ENCODE peak calls at places on chromosomes 11 and 22, in eight cellular contexts. A is stimulated activated CD4-positive, alpha-beta T cell treated with anti-CD3 and anti-CD28 coated beads, Interleukin-1b, Interleukin-23, amount 100 ng/mL, for 24 hours; Z is fibroblast of mammary gland; L is NCI-H1092 treated with DMSO at 0.1 percent for 48 hours; B is Caki2; I is ovary; R is NCI-H748 treated with DMSO at 0.1 percent for 48 hours; M is trophoblast cell. X is an unnamed sample.

GRCh38 chr11:13216019-13217006 is 61.3 kb upstream of the BMAL1 start:
- DNase-seq in Z (peak), I (no peak), A (peak), L (no peak), M (peak), R (no peak), B (peak), X (no peak)

GRCh38 chr11:67539588-67539987 is 16.3 kb upstream of the CABP2 start:
- DNase-seq in Z (no peak), M (no peak), A (no peak), I (no peak), B (no peak), L (no peak), R (no peak), X (no peak)

GRCh38 chr11:102971766-102972165 is 16.2 kb upstream of the MMP13 start:
- DNase-seq in M (no peak), A (no peak), I (no peak), R (no peak), Z (peak), L (no peak), B (no peak), X (no peak)

GRCh38 chr22:50544746-50545253 is 899 bp upstream of the KLHDC7B start:
- DNase-seq in L (no peak), I (no peak), R (no peak), A (no peak), Z (no peak), M (no peak), B (no peak), X (no peak)

GRCh38 chr11:82718307-82718706 is 15.4 kb downstream of the FAM181B start:
- DNase-seq in I (no peak), M (no peak), R (peak), A (no peak), L (peak), B (peak), Z (peak), X (peak)

GRCh38 chr11:86473991-86474833 is 99.5 kb downstream of the CCDC81 start:
- DNase-seq in B (no peak), M (no peak), L (no peak), A (no peak), I (no peak), Z (peak), R (no peak), X (no peak)

GRCh38 chr11:8371516-8371884 is 107.8 kb upstream of the LMO1 start:
- DNase-seq in R (no peak), A (no peak), Z (no peak), B (no peak), M (no peak), L (no peak), I (no peak), X (no peak)

GRCh38 chr11:617912-618682 is 2.3 kb upstream of the IRF7 start:
- DNase-seq in R (no peak), A (no peak), B (no peak), M (no peak), Z (no peak), L (no peak), I (peak), X (no peak)

GRCh38 chr11:17412488-17413180 is 24.2 kb upstream of the KCNJ11 start:
- DNase-seq in M (no peak), R (peak), A (no peak), Z (no peak), L (peak), B (no peak), I (no peak), X (no peak)

GRCh38 chr22:19019029-19019678 is 83.1 kb upstream of the PRODH start:
- DNase-seq in M (no peak), L (no peak), Z (no peak), B (no peak), I (no peak), A (no peak), R (no peak), X (no peak)

GRCh38 chr11:134120921-134121526 is 52.2 kb downstream of the JAM3 start:
- DNase-seq in B (no peak), M (no peak), Z (peak), I (peak), L (no peak), A (no peak), R (no peak), X (no peak)

GRCh38 chr11:134498326-134499139 is 86.5 kb upstream of the B3GAT1 start:
- DNase-seq in R (no peak), M (no peak), I (no peak), A (no peak), B (no peak), Z (no peak), L (peak), X (no peak)

GRCh38 chr11:44849424-44849823 is 101.3 kb downstream of the TP53I11 start:
- DNase-seq in I (no peak), Z (no peak), M (no peak), R (no peak), L (no peak), A (no peak), B (no peak), X (no peak)

GRCh38 chr11:69942333-69942820 is 123.2 kb upstream of the FGF3 start:
- DNase-seq in A (no peak), M (no peak), R (no peak), L (no peak), I (no peak), Z (no peak), B (no peak), X (no peak)

GRCh38 chr11:62088331-62088933 is 35.4 kb upstream of the INCENP start:
- DNase-seq in L (no peak), I (no peak), B (peak), M (no peak), R (no peak), A (no peak), Z (no peak), X (no peak)

GRCh38 chr11:4105916-4106315 is 11.3 kb downstream of the RRM1 start:
- DNase-seq in I (no peak), B (no peak), A (no peak), Z (no peak), M (no peak), R (no peak), L (no peak), X (no peak)

GRCh38 chr11:130359419-130359818 is 44.7 kb upstream of the ZBTB44 start:
- DNase-seq in M (no peak), I (no peak), A (no peak), R (no peak), Z (no peak), B (no peak), L (no peak), X (no peak)

GRCh38 chr22:26599505-26599904 is 9.6 kb upstream of the TPST2 start:
- DNase-seq in Z (no peak), A (no peak), I (no peak), M (no peak), B (no peak), L (no peak), R (no peak), X (no peak)

GRCh38 chr11:17753641-17754040 is 19.1 kb downstream of the KCNC1 start:
- DNase-seq in I (no peak), M (no peak), Z (no peak), A (no peak), L (no peak), R (no peak), B (no peak), X (no peak)

GRCh38 chr22:23359583-23360123 is 179.3 kb downstream of the BCR start:
- DNase-seq in Z (no peak), A (no peak), R (no peak), B (no peak), I (no peak), L (no peak), M (no peak), X (no peak)

GRCh38 chr11:64472593-64473455 is 113.9 kb downstream of the RPS6KA4 start:
- DNase-seq in Z (peak), B (no peak), M (no peak), L (no peak), I (no peak), R (no peak), A (no peak), X (peak)

GRCh38 chr11:133982151-133982550 is 25.4 kb upstream of the IGSF9B start:
- DNase-seq in B (no peak), I (no peak), M (no peak), R (no peak), L (no peak), Z (no peak), A (no peak), X (no peak)

GRCh38 chr22:35894937-35895708 is 133.5 kb downstream of the RBFOX2 start:
- DNase-seq in I (no peak), M (peak), A (no peak), L (no peak), B (peak), Z (peak), R (no peak), X (no peak)

GRCh38 chr22:18095101-18095805 is 15.4 kb upstream of the TUBA8 start:
- DNase-seq in L (no peak), I (no peak), B (peak), Z (no peak), A (no peak), R (no peak), M (no peak), X (no peak)

GRCh38 chr11:126464796-126465195 is 109.3 kb downstream of the ST3GAL4 start:
- DNase-seq in M (no peak), B (no peak), R (no peak), Z (no peak), L (no peak), I (no peak), A (no peak), X (no peak)

GRCh38 chr11:4593739-4594138 is at the start of gene OR52I1:
- DNase-seq in M (no peak), B (no peak), A (no peak), I (no peak), R (no peak), L (no peak), Z (no peak), X (no peak)

X was measured in NCI-H526.